ENCODE peak calls at places on chromosomes 7 and 10, in nine cellular contexts. One of them, this sample, is unnamed.

GRCh38 chr10:124270940-124271339 is 147.8 kb downstream of the OAT start:
- DNase-seq in MM.1S: no peak
- DNase-seq in nephron progenitor cell: no peak
- DNase-seq in GM13977: no peak
- DNase-seq in uterus: no peak
- DNase-seq in tibial artery: no peak
- DNase-seq in B cell: no peak
- DNase-seq in fibroblast of mammary gland: no peak
- DNase-seq in WTC11: no peak
- DNase-seq in this sample: no peak

GRCh38 chr10:23362879-23363787 is 18.5 kb upstream of the C10orf67 start:
- DNase-seq in MM.1S: no peak
- DNase-seq in nephron progenitor cell: no peak
- DNase-seq in GM13977: peak
- DNase-seq in uterus: no peak
- DNase-seq in tibial artery: no peak
- DNase-seq in B cell: no peak
- DNase-seq in fibroblast of mammary gland: no peak
- DNase-seq in WTC11: no peak
- DNase-seq in this sample: no peak

GRCh38 chr7:7157177-7157886 is 25.0 kb upstream of the C1GALT1 start:
- DNase-seq in MM.1S: peak
- DNase-seq in nephron progenitor cell: no peak
- DNase-seq in GM13977: no peak
- DNase-seq in uterus: no peak
- DNase-seq in tibial artery: peak
- DNase-seq in B cell: peak
- DNase-seq in fibroblast of mammary gland: peak
- DNase-seq in WTC11: no peak
- DNase-seq in this sample: no peak

GRCh38 chr10:61564444-61564843 is 98.3 kb upstream of the CABCOCO1 start:
- DNase-seq in MM.1S: no peak
- DNase-seq in nephron progenitor cell: no peak
- DNase-seq in GM13977: no peak
- DNase-seq in uterus: no peak
- DNase-seq in tibial artery: no peak
- DNase-seq in B cell: no peak
- DNase-seq in fibroblast of mammary gland: no peak
- DNase-seq in WTC11: no peak
- DNase-seq in this sample: no peak

GRCh38 chr7:2024227-2024918 is 208.4 kb downstream of the MAD1L1 start:
- DNase-seq in MM.1S: peak
- DNase-seq in nephron progenitor cell: no peak
- DNase-seq in GM13977: no peak
- DNase-seq in uterus: no peak
- DNase-seq in tibial artery: peak
- DNase-seq in B cell: no peak
- DNase-seq in fibroblast of mammary gland: no peak
- DNase-seq in WTC11: no peak
- DNase-seq in this sample: peak

GRCh38 chr7:38630720-38631673 is at the start of gene AMPH:
- DNase-seq in MM.1S: peak
- DNase-seq in nephron progenitor cell: peak
- DNase-seq in GM13977: peak
- DNase-seq in uterus: peak
- DNase-seq in tibial artery: peak
- DNase-seq in B cell: peak
- DNase-seq in fibroblast of mammary gland: peak
- DNase-seq in WTC11: peak
- DNase-seq in this sample: no peak

GRCh38 chr7:99420213-99420612 is 11.4 kb downstream of the BUD31 start:
- DNase-seq in MM.1S: no peak
- DNase-seq in nephron progenitor cell: no peak
- DNase-seq in GM13977: no peak
- DNase-seq in uterus: no peak
- DNase-seq in tibial artery: no peak
- DNase-seq in B cell: no peak
- DNase-seq in fibroblast of mammary gland: no peak
- DNase-seq in WTC11: no peak
- DNase-seq in this sample: no peak

GRCh38 chr7:144110272-144110671 is 889 bp downstream of the OR2A2 start:
- DNase-seq in MM.1S: no peak
- DNase-seq in nephron progenitor cell: no peak
- DNase-seq in GM13977: no peak
- DNase-seq in uterus: no peak
- DNase-seq in tibial artery: no peak
- DNase-seq in B cell: no peak
- DNase-seq in fibroblast of mammary gland: no peak
- DNase-seq in WTC11: no peak
- DNase-seq in this sample: no peak

GRCh38 chr7:33191326-33191725 is 62.0 kb downstream of the BBS9 start:
- DNase-seq in MM.1S: peak
- DNase-seq in nephron progenitor cell: no peak
- DNase-seq in GM13977: peak
- DNase-seq in uterus: no peak
- DNase-seq in tibial artery: no peak
- DNase-seq in B cell: peak
- DNase-seq in fibroblast of mammary gland: no peak
- DNase-seq in WTC11: no peak
- DNase-seq in this sample: no peak

GRCh38 chr7:154644366-154644765 is 358.6 kb downstream of the PAXIP1 start:
- DNase-seq in MM.1S: no peak
- DNase-seq in nephron progenitor cell: no peak
- DNase-seq in GM13977: no peak
- DNase-seq in uterus: no peak
- DNase-seq in tibial artery: no peak
- DNase-seq in B cell: no peak
- DNase-seq in fibroblast of mammary gland: no peak
- DNase-seq in WTC11: no peak
- DNase-seq in this sample: no peak

GRCh38 chr7:17599733-17600685 is 301.6 kb downstream of the AHR start:
- DNase-seq in MM.1S: no peak
- DNase-seq in nephron progenitor cell: no peak
- DNase-seq in GM13977: no peak
- DNase-seq in uterus: no peak
- DNase-seq in tibial artery: no peak
- DNase-seq in B cell: no peak
- DNase-seq in fibroblast of mammary gland: peak
- DNase-seq in WTC11: no peak
- DNase-seq in this sample: no peak

GRCh38 chr7:102451371-102452054 is 13.2 kb downstream of the ALKBH4 start:
- DNase-seq in MM.1S: peak
- DNase-seq in nephron progenitor cell: peak
- DNase-seq in GM13977: peak
- DNase-seq in uterus: no peak
- DNase-seq in tibial artery: no peak
- DNase-seq in B cell: peak
- DNase-seq in fibroblast of mammary gland: peak
- DNase-seq in WTC11: peak
- DNase-seq in this sample: no peak
- TF ChIP-seq CTCF in MM.1S: no peak
- TF ChIP-seq CTCF in nephron progenitor cell: no peak
- TF ChIP-seq CTCF in GM13977: no peak
- TF ChIP-seq CTCF in uterus: no peak
- TF ChIP-seq CTCF in tibial artery: no peak
- TF ChIP-seq CTCF in B cell: no peak
- TF ChIP-seq CTCF in fibroblast of mammary gland: no peak
- TF ChIP-seq CTCF in WTC11: no peak
- TF ChIP-seq CTCF in this sample: no peak

GRCh38 chr10:27359792-27360320 is 119.3 kb upstream of the ACBD5 start:
- DNase-seq in MM.1S: no peak
- DNase-seq in nephron progenitor cell: no peak
- DNase-seq in GM13977: no peak
- DNase-seq in uterus: no peak
- DNase-seq in tibial artery: no peak
- DNase-seq in B cell: no peak
- DNase-seq in fibroblast of mammary gland: no peak
- DNase-seq in WTC11: no peak
- DNase-seq in this sample: no peak

GRCh38 chr10:27356738-27357137 is 116.1 kb upstream of the ACBD5 start:
- DNase-seq in MM.1S: no peak
- DNase-seq in nephron progenitor cell: no peak
- DNase-seq in GM13977: no peak
- DNase-seq in uterus: no peak
- DNase-seq in tibial artery: no peak
- DNase-seq in B cell: no peak
- DNase-seq in fibroblast of mammary gland: no peak
- DNase-seq in WTC11: no peak
- DNase-seq in this sample: no peak

GRCh38 chr10:27360581-27361172 is 120.1 kb upstream of the ACBD5 start:
- DNase-seq in MM.1S: peak
- DNase-seq in nephron progenitor cell: peak
- DNase-seq in GM13977: peak
- DNase-seq in uterus: peak
- DNase-seq in tibial artery: peak
- DNase-seq in B cell: peak
- DNase-seq in fibroblast of mammary gland: peak
- DNase-seq in WTC11: peak
- DNase-seq in this sample: peak

DNA sequence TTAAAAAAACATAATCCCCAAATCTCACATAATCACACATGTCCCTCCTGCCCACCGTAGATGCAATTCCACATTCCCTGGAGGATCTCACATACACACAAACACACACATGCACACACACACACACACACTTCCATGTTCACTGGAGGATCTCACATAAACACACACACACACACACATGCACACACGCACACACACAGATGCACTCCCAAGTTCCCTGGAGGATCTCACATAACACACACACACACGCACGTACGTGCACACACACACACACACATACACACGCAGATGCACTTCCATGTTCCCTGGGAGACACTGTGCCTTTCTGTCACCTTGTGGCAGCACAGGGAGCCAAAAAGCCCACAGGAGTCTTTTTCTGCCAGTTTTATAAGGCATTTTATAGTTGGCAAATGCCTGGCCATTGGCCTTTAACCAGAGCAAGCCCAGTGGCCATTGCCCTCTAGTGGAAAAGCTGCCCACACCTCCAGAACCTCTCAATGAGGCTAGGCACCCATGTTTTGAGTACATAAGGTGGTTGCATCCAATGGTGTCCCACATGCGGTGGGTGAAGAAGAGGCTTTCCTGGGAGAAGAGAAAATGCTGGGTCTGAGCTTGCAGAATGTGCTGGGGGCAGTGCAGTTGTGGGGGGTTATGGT is 115.4 kb upstream of the ACBD5 start:
- DNase-seq in MM.1S: no peak
- DNase-seq in nephron progenitor cell: no peak
- DNase-seq in GM13977: no peak
- DNase-seq in uterus: no peak
- DNase-seq in tibial artery: no peak
- DNase-seq in B cell: no peak
- DNase-seq in fibroblast of mammary gland: no peak
- DNase-seq in WTC11: no peak
- DNase-seq in this sample: no peak
- TF ChIP-seq CTCF in MM.1S: no peak
- TF ChIP-seq CTCF in nephron progenitor cell: no peak
- TF ChIP-seq CTCF in GM13977: no peak
- TF ChIP-seq CTCF in uterus: no peak
- TF ChIP-seq CTCF in tibial artery: no peak
- TF ChIP-seq CTCF in B cell: no peak
- TF ChIP-seq CTCF in fibroblast of mammary gland: no peak
- TF ChIP-seq CTCF in WTC11: no peak
- TF ChIP-seq CTCF in this sample: no peak

DNA sequence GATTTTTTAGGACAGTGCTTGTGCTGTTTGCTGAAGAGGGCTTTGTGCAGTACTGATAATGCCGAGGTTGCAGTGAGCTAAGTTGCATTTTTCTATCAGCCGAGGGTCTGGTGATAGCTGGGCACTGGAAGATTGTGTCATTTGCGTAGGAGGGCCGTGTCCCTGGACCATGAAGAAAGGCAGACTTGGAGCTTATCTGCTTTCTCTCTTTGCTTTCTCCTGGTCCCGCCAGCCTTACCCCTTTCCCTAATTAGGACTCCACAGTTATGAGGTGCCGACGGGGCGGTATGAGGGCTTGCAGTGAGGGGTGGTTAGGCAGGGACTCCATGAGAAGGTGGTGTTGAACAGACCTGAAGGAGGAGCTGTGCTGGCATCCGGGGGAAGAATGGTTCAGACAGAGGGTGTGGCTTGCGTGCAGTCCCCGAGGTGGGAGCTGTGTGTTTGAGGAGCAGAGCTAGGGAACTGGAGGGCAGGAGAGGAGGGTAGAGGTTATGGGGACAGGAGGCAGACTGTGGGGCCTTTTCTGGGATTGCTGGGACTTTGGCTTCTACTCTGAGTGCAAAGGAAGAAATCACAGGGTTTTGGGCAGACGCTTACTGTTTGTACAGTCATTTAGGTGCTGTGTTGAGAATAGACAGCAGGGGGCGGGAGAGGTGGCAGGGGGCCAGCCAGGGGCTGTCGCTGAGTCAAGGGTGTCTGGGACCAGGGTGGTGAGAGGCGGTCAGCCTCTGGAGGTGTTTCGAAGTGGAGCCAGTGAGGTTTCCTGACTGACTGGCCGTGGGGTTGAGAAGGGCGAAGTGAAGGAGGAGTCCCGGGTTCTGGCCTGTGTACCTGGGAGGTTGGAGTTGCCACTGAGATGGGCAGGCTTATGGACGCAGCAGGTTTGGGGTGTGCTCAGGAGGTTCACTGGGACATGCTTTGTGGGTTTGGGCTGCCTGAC is 43.4 kb downstream of the PRF1 start:
- DNase-seq in MM.1S: no peak
- DNase-seq in nephron progenitor cell: peak
- DNase-seq in GM13977: peak
- DNase-seq in uterus: peak
- DNase-seq in tibial artery: no peak
- DNase-seq in B cell: peak
- DNase-seq in fibroblast of mammary gland: peak
- DNase-seq in WTC11: peak
- DNase-seq in this sample: no peak
- TF ChIP-seq CTCF in MM.1S: peak
- TF ChIP-seq CTCF in nephron progenitor cell: peak
- TF ChIP-seq CTCF in GM13977: peak
- TF ChIP-seq CTCF in uterus: no peak
- TF ChIP-seq CTCF in tibial artery: peak
- TF ChIP-seq CTCF in B cell: peak
- TF ChIP-seq CTCF in fibroblast of mammary gland: peak
- TF ChIP-seq CTCF in WTC11: peak
- TF ChIP-seq CTCF in this sample: peak

DNA sequence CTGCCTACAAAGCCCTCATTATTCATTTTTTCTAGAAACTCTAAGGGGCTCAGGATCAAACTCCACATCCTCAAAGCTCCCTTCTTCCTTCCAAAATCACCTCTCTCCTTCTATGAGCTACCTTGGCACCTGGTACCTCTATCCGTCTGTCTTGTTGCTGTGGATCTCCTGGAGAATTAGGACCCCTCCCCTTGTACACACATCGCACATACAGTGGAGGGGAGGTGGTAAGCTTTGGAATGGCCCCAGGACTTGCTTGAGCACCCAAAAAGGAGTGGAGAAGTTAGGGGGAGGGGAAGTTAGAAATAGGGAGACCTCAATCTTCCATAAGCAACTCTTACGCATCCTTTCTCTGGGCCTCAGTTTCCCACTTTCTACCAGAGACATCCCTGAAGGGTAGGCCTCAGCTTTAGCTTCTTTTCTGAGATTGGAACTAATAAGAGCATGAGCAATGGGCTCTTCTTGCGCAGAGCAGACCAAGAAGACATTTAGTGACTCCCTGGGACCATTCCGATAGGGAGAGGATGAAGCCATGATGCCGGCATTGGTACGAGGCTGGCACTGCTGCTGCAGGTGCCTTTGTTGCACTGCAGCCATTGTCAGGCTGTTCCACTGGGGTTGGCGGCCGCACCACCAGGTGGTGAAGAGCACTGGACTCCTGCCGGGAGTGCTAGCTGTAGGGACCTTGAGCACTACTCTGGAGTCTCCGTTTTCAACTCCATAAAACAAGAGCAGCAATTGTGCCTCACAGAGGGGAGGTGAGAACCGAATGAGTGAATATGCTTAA is 4.5 kb downstream of the CYP26C1 start:
- DNase-seq in MM.1S: no peak
- DNase-seq in nephron progenitor cell: no peak
- DNase-seq in GM13977: no peak
- DNase-seq in uterus: no peak
- DNase-seq in tibial artery: no peak
- DNase-seq in B cell: peak
- DNase-seq in fibroblast of mammary gland: no peak
- DNase-seq in WTC11: no peak
- DNase-seq in this sample: no peak
- TF ChIP-seq CTCF in MM.1S: no peak
- TF ChIP-seq CTCF in nephron progenitor cell: no peak
- TF ChIP-seq CTCF in GM13977: no peak
- TF ChIP-seq CTCF in uterus: no peak
- TF ChIP-seq CTCF in tibial artery: no peak
- TF ChIP-seq CTCF in B cell: no peak
- TF ChIP-seq CTCF in fibroblast of mammary gland: no peak
- TF ChIP-seq CTCF in WTC11: no peak
- TF ChIP-seq CTCF in this sample: no peak